ENCODE peak calls at places on chromosomes 3 and 15, in six cellular contexts. One of them, this sample, is unnamed.

GRCh38 chr3:132723024-132723462 is 834 bp upstream of the NPHP3 start:
- DNase-seq in cardiac muscle cell: no peak
- DNase-seq in HAP-1: no peak
- DNase-seq in GM12864: no peak
- DNase-seq in GOT3: no peak
- DNase-seq in neuronal stem cell: no peak
- DNase-seq in this sample: no peak

GRCh38 chr3:115113367-115113766 is 33.7 kb downstream of the ZBTB20 start:
- DNase-seq in HAP-1: no peak
- DNase-seq in GM12864: no peak
- DNase-seq in cardiac muscle cell: peak
- DNase-seq in GOT3: no peak
- DNase-seq in neuronal stem cell: no peak
- DNase-seq in this sample: no peak

GRCh38 chr3:145017959-145018358 is 1046.3 kb downstream of the DIPK2A start:
- DNase-seq in GM12864: no peak
- DNase-seq in HAP-1: no peak
- DNase-seq in cardiac muscle cell: peak
- DNase-seq in neuronal stem cell: no peak
- DNase-seq in GOT3: no peak
- DNase-seq in this sample: no peak

GRCh38 chr3:45333549-45333948 is 54.8 kb upstream of the LARS2 start:
- DNase-seq in GM12864: no peak
- DNase-seq in HAP-1: no peak
- DNase-seq in GOT3: no peak
- DNase-seq in cardiac muscle cell: peak
- DNase-seq in neuronal stem cell: no peak
- DNase-seq in this sample: no peak

GRCh38 chr15:25739687-25740121 is 123.4 kb downstream of the ATP10A start:
- DNase-seq in neuronal stem cell: no peak
- DNase-seq in GM12864: no peak
- DNase-seq in GOT3: no peak
- DNase-seq in cardiac muscle cell: peak
- DNase-seq in HAP-1: peak
- DNase-seq in this sample: peak

GRCh38 chr3:187773963-187774789 is 28.9 kb upstream of the BCL6 start:
- DNase-seq in GOT3: no peak
- DNase-seq in HAP-1: no peak
- DNase-seq in GM12864: no peak
- DNase-seq in cardiac muscle cell: no peak
- DNase-seq in neuronal stem cell: no peak
- DNase-seq in this sample: no peak

GRCh38 chr3:188348445-188349244 is 194.7 kb downstream of the LPP start:
- DNase-seq in cardiac muscle cell: peak
- DNase-seq in HAP-1: peak
- DNase-seq in GM12864: no peak
- DNase-seq in neuronal stem cell: no peak
- DNase-seq in GOT3: peak
- DNase-seq in this sample: no peak

GRCh38 chr3:167861649-167862048 is 126.1 kb downstream of the SERPINI1 start:
- DNase-seq in HAP-1: no peak
- DNase-seq in cardiac muscle cell: no peak
- DNase-seq in GM12864: no peak
- DNase-seq in GOT3: no peak
- DNase-seq in neuronal stem cell: no peak
- DNase-seq in this sample: no peak

GRCh38 chr3:42662813-42663535 is 9.5 kb downstream of the ZBTB47 start:
- DNase-seq in cardiac muscle cell: no peak
- DNase-seq in HAP-1: no peak
- DNase-seq in GOT3: no peak
- DNase-seq in GM12864: no peak
- DNase-seq in neuronal stem cell: no peak
- DNase-seq in this sample: no peak

GRCh38 chr3:11739712-11740111 is 96.0 kb upstream of the VGLL4 start:
- DNase-seq in HAP-1: no peak
- DNase-seq in GOT3: no peak
- DNase-seq in neuronal stem cell: no peak
- DNase-seq in cardiac muscle cell: no peak
- DNase-seq in GM12864: no peak
- DNase-seq in this sample: no peak

GRCh38 chr3:141735789-141736465 is 2.2 kb upstream of the RNF7 start:
- DNase-seq in cardiac muscle cell: no peak
- DNase-seq in HAP-1: no peak
- DNase-seq in GM12864: no peak
- DNase-seq in GOT3: no peak
- DNase-seq in neuronal stem cell: no peak
- DNase-seq in this sample: no peak

GRCh38 chr15:69629631-69630161 is 177.1 kb downstream of the RPLP1 start:
- DNase-seq in HAP-1: no peak
- DNase-seq in cardiac muscle cell: no peak
- DNase-seq in GOT3: no peak
- DNase-seq in neuronal stem cell: no peak
- DNase-seq in GM12864: no peak
- DNase-seq in this sample: no peak

GRCh38 chr3:160885791-160886286 is 129.8 kb downstream of the PPM1L start:
- DNase-seq in neuronal stem cell: no peak
- DNase-seq in GM12864: peak
- DNase-seq in cardiac muscle cell: peak
- DNase-seq in GOT3: no peak
- DNase-seq in HAP-1: peak
- DNase-seq in this sample: peak

GRCh38 chr3:123025642-123026521 is 1.7 kb downstream of the SEMA5B start:
- DNase-seq in GOT3: no peak
- DNase-seq in cardiac muscle cell: peak
- DNase-seq in GM12864: no peak
- DNase-seq in neuronal stem cell: peak
- DNase-seq in HAP-1: peak
- DNase-seq in this sample: peak

GRCh38 chr3:62044874-62045273 is 328.5 kb downstream of the FEZF2 start:
- DNase-seq in neuronal stem cell: no peak
- DNase-seq in cardiac muscle cell: no peak
- DNase-seq in GM12864: no peak
- DNase-seq in HAP-1: no peak
- DNase-seq in GOT3: no peak
- DNase-seq in this sample: no peak

GRCh38 chr15:79615754-79616153 is 183.6 kb downstream of the MINAR1 start:
- DNase-seq in HAP-1: no peak
- DNase-seq in neuronal stem cell: no peak
- DNase-seq in GOT3: no peak
- DNase-seq in GM12864: no peak
- DNase-seq in cardiac muscle cell: no peak
- DNase-seq in this sample: no peak

GRCh38 chr3:126977821-126978220 is 5.1 kb upstream of the PLXNA1 start:
- DNase-seq in cardiac muscle cell: no peak
- DNase-seq in GM12864: no peak
- DNase-seq in HAP-1: no peak
- DNase-seq in neuronal stem cell: no peak
- DNase-seq in GOT3: no peak
- DNase-seq in this sample: no peak

GRCh38 chr3:13424111-13424844 is 4.2 kb upstream of the NUP210 start:
- DNase-seq in cardiac muscle cell: no peak
- DNase-seq in neuronal stem cell: no peak
- DNase-seq in GOT3: no peak
- DNase-seq in HAP-1: no peak
- DNase-seq in GM12864: no peak
- DNase-seq in this sample: no peak

GRCh38 chr3:170593634-170594033 is 7.8 kb upstream of the SLC7A14 start:
- DNase-seq in GM12864: no peak
- DNase-seq in HAP-1: no peak
- DNase-seq in neuronal stem cell: no peak
- DNase-seq in cardiac muscle cell: no peak
- DNase-seq in GOT3: no peak
- DNase-seq in this sample: no peak

GRCh38 chr3:43191116-43191515 is 85.2 kb upstream of the POMGNT2 start:
- DNase-seq in GM12864: no peak
- DNase-seq in GOT3: no peak
- DNase-seq in cardiac muscle cell: no peak
- DNase-seq in HAP-1: no peak
- DNase-seq in neuronal stem cell: no peak
- DNase-seq in this sample: no peak